ENCODE peak calls at places on chromosomes 6 and 20, in four cellular contexts. W, E, S and L are unnamed samples.

GRCh38 chr6:90078513-90079289 is 184.4 kb downstream of the GJA10 start:
- DNase-seq in W (no peak), S (no peak), E (no peak), L (no peak)

GRCh38 chr6:142827356-142827755 is 117.6 kb downstream of the HIVEP2 start:
- DNase-seq in S (no peak), W (peak; percentile 67), E (peak; percentile 66), L (peak; percentile 52)

GRCh38 chr6:14305629-14306028 is 188.1 kb downstream of the CD83 start:
- DNase-seq in W (no peak), E (no peak), S (no peak), L (no peak)

GRCh38 chr6:112298816-112299281 is 44.5 kb upstream of the LAMA4 start:
- DNase-seq in S (peak; percentile 95), E (no peak), W (no peak), L (no peak)

GRCh38 chr20:57469418-57470211 is 55.3 kb downstream of the CTCFL start:
- DNase-seq in W (no peak), E (peak; percentile 54), S (no peak), L (no peak)

GRCh38 chr20:13231031-13231752 is 10.1 kb downstream of the ISM1 start:
- DNase-seq in W (no peak), S (no peak), E (no peak), L (no peak)

GRCh38 chr6:46191961-46192360 is 21.2 kb upstream of the ENPP5 start:
- DNase-seq in W (no peak), S (peak; percentile 68), E (no peak), L (no peak)

GRCh38 chr6:155188707-155189496 is 74.9 kb upstream of the CLDN20 start:
- DNase-seq in W (no peak), E (no peak), S (peak; percentile 99), L (no peak)

GRCh38 chr6:13368716-13369115 is 40.4 kb upstream of the TBC1D7 start:
- DNase-seq in E (no peak), W (no peak), S (no peak), L (no peak)

GRCh38 chr6:43516697-43517502 is at the start of the genes POLR1C and YIPF3:
- DNase-seq in W (peak; percentile 99), S (peak; percentile 99), E (peak; percentile 99), L (peak; percentile 99)

GRCh38 chr6:127119361-127120108 is 1.1 kb downstream of the RSPO3 start:
- DNase-seq in W (no peak), E (no peak), S (no peak), L (peak; percentile 25)

GRCh38 chr20:5535211-5535756 is 214.9 kb upstream of the SHLD1 start:
- DNase-seq in W (no peak), S (peak; percentile 97), E (no peak), L (no peak)

GRCh38 chr20:62370807-62371587 is 3.9 kb upstream of the LAMA5 start:
- DNase-seq in E (no peak), S (no peak), W (no peak), L (peak; percentile 49)

GRCh38 chr20:41889125-41889870 is 271.1 kb upstream of the CHD6 start:
- DNase-seq in E (no peak), W (peak; percentile 61), S (no peak), L (no peak)

GRCh38 chr20:33925867-33926266 is 67.8 kb upstream of the RALY start:
- DNase-seq in W (no peak), E (no peak), S (no peak), L (no peak)

GRCh38 chr6:141169419-141169818 is 963.3 kb upstream of the GJE1 start:
- DNase-seq in S (peak; percentile 47), E (no peak), W (no peak), L (no peak)

GRCh38 chr20:47397652-47398301 is 41.3 kb upstream of the ZMYND8 start:
- DNase-seq in S (no peak), W (no peak), E (no peak), L (no peak)

GRCh38 chr20:59151820-59152219 is 11.8 kb upstream of the ZNF831 start:
- DNase-seq in S (no peak), W (no peak), E (no peak), L (no peak)

GRCh38 chr6:51934098-51934497 is 153.3 kb downstream of the PKHD1 start:
- DNase-seq in E (no peak), S (no peak), W (no peak), L (no peak)

GRCh38 chr6:87731818-87732661 is 30.0 kb upstream of the AKIRIN2 start:
- DNase-seq in E (peak; percentile 82), S (peak; percentile 91), W (peak; percentile 98), L (peak; percentile 96)

GRCh38 chr20:62925420-62926228 is 681 bp downstream of the DIDO1 start:
- DNase-seq in W (no peak), E (no peak), S (peak; percentile 32), L (peak; percentile 45)

GRCh38 chr6:159071843-159072769 is 27.3 kb upstream of the TAGAP start:
- DNase-seq in S (no peak), W (no peak), E (no peak), L (no peak)

GRCh38 chr20:64152906-64153305 is 11.3 kb upstream of the MYT1 start:
- DNase-seq in S (no peak), E (no peak), W (no peak), L (no peak)

GRCh38 chr20:52798124-52798523 is 174.0 kb upstream of the TSHZ2 start:
- DNase-seq in W (no peak), S (no peak), E (no peak), L (no peak)

GRCh38 chr6:54910326-54910952 is 63.9 kb downstream of the FAM83B start:
- DNase-seq in W (no peak), S (peak; percentile 43), E (no peak), L (no peak)

GRCh38 chr20:47358672-47359532 is 2.4 kb upstream of the ZMYND8 start:
- DNase-seq in E (peak; percentile 84), S (peak; percentile 93), W (peak; percentile 98), L (peak; percentile 91)

GRCh38 chr6:169454204-169454871 is 200.7 kb upstream of the THBS2 start:
- DNase-seq in S (peak; percentile 88), W (no peak), E (no peak), L (no peak)

GRCh38 chr6:39778581-39779270 is 13.4 kb upstream of the DAAM2 start:
- DNase-seq in S (no peak), E (no peak), W (no peak), L (no peak)

GRCh38 chr20:35743693-35744491 is 1.8 kb upstream of the RBM39 start:
- DNase-seq in W (no peak), S (no peak), E (no peak), L (no peak)

GRCh38 chr6:15498640-15499039 is 164.2 kb downstream of the DTNBP1 start:
- DNase-seq in S (no peak), E (no peak), W (peak; percentile 29), L (no peak)

GRCh38 chr6:111159628-111160027 is 72.3 kb downstream of the SLC16A10 start:
- DNase-seq in W (no peak), S (no peak), E (no peak), L (no peak)

GRCh38 chr6:158648682-158649131 is 1.1 kb upstream of the SYTL3 start:
- DNase-seq in S (peak; percentile 93), W (peak; percentile 25), E (no peak), L (peak; percentile 7)

GRCh38 chr6:56693988-56694387 is 51.3 kb upstream of the DST start:
- DNase-seq in W (no peak), S (no peak), E (no peak), L (no peak)

GRCh38 chr6:28808383-28808782 is 115.4 kb downstream of the TRIM27 start:
- DNase-seq in E (no peak), S (no peak), W (no peak), L (no peak)
- H3K27me3 ChIP-seq in E (peaks cover 98% of the 10 kb centered on the region), S (peaks cover 24% of the 10 kb centered on the region), W (peaks cover 81% of the 10 kb centered on the region), L (peaks cover 21% of the 10 kb centered on the region)

GRCh38 chr20:460180-460579 is 2.2 kb downstream of the TBC1D20 start:
- DNase-seq in E (no peak), S (no peak), W (no peak), L (no peak)
- H3K27ac ChIP-seq in E (peak overlapping the region; percentile 51), S (no peak overlapping the region), W (no peak overlapping the region), L (no peak overlapping the region)

DNA sequence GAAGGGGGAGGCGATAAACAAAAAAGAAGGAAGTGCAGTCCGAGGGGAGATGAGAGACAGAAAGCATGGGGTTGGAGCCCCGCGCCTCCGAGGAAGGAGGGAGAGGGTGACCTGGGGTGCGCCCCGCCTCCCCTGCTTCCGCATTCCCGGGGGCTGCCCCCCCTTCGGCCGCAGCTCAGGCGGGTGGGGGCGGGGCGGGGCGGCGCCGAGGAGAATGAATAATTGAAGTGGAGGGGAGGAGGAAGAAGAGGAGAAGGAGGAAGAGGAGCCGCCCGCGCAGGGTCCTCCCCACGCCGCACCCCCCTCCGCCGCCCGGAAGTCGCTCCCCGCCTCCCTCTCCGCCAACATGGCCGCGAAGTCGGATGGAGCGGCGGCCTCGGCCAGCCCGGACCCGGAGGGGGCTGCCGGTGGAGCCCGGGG is at the start of gene XKR7:
- DNase-seq in S (no peak), W (peak; percentile 52), E (no peak), L (no peak)
- H3K27me3 ChIP-seq in S (peaks cover 9% of the 10 kb centered on the region), W (peaks cover 19% of the 10 kb centered on the region), E (peaks cover 52% of the 10 kb centered on the region), L (no peaks in the 10 kb centered on the region)

DNA sequence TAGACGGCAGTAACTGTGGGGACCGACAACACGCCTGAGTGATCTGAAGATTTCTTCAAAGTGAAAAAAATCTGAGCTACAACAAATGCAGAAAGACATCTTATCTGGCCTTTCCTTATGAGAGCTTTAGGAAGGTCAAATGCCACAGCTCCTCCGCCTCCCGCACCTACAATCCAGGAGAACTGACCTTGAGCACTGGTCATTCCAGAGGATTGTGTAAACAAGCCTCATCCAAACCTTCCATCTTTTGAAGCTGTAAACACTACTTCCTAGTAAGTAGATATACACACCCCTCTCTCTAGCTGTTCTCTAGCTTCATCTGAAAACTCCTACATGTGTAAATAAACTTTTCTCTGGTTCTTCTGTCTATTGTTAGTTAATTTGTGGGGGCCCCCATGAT is 76.9 kb downstream of the CD24 start:
- DNase-seq in S (no peak), E (no peak), W (no peak), L (no peak)
- H3K27ac ChIP-seq in S (no peak overlapping the region), E (no peak overlapping the region), W (no peak overlapping the region), L (no peak overlapping the region)

GRCh38 chr6:157333956-157334355 is 10.6 kb upstream of the TMEM242 start:
- DNase-seq in E (no peak), S (no peak), W (no peak), L (no peak)
- H3K27me3 ChIP-seq in E (no peaks in the 10 kb centered on the region), S (peaks cover 15% of the 10 kb centered on the region), W (no peaks in the 10 kb centered on the region), L (no peaks in the 10 kb centered on the region)

DNA sequence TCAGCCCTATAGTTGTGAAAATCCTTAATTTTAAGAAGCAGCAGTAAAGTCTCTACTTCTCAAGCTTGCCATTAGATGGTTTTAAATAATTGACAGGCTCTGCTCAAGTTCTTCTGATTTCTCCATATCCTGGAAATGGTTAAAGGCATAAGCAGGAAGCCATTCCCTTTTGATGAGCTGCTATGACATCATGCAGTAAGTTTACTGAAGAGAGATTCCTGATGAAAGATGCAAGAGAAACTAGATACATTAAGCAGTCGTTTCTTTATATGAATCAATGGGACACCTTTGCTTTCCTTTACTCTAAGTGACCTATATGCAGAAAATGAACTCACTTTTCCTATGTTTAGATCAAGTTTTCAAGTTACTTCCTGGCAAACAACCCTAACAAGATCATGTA is 9.7 kb downstream of the POPDC3 start:
- DNase-seq in W (no peak), S (peak; percentile 49), E (no peak), L (no peak)
- H3K27ac ChIP-seq in W (no peak overlapping the region), S (no peak overlapping the region), E (no peak overlapping the region), L (no peak overlapping the region)